ENCODE peak calls at places on chromosomes 4 and X, in nine cellular contexts. E is psoas muscle; F is WTC11; U is activated CD4-positive, alpha-beta T cell treated with anti-CD3 and anti-CD28 coated beads, Interleukin-2, amount 50 U/mL, for 24 hours; L is T-helper 9 cell; W is HFFc6; C is fibroblast of the aortic adventitia; M is ACHN; Q is GM20000. O is an unnamed sample.

GRCh38 chr4:7787681-7788141 is 151.9 kb downstream of the AFAP1 start:
- DNase-seq in E (no peak), F (no peak), U (no peak), L (no peak), W (no peak), C (no peak), M (no peak), Q (no peak), O (no peak)

GRCh38 chrX:109709129-109709631 is 23.9 kb downstream of the ACSL4 start:
- DNase-seq in E (no peak), F (no peak), U (no peak), L (no peak), W (peak; percentile 34), C (peak; percentile 54), M (no peak), Q (peak; percentile 18), O (peak; percentile 53)

GRCh38 chr4:68872442-68873217 is 56.8 kb downstream of the UGT2B10 start:
- DNase-seq in E (no peak), F (no peak), U (no peak), L (no peak), W (no peak), C (peak; percentile 18), M (no peak), Q (no peak), O (no peak)

GRCh38 chr4:146329042-146329716 is 114.8 kb downstream of the REELD1 start:
- DNase-seq in E (no peak), F (no peak), U (no peak), L (no peak), W (peak; percentile 70), C (peak; percentile 84), M (peak; percentile 48), Q (no peak), O (no peak)

GRCh38 chrX:19030805-19031204 is 46.9 kb upstream of the PHKA2 start:
- DNase-seq in E (no peak), F (no peak), U (no peak), L (no peak), W (no peak), C (no peak), M (no peak), Q (no peak), O (no peak)

GRCh38 chr4:110624904-110625494 is 2.1 kb upstream of the PITX2 start:
- DNase-seq in E (no peak), F (no peak), U (no peak), L (no peak), W (no peak), C (no peak), M (no peak), Q (no peak), O (no peak)

GRCh38 chrX:11117751-11118150 is 6.6 kb downstream of the HCCS start:
- DNase-seq in E (no peak), F (no peak), U (no peak), L (no peak), W (no peak), C (no peak), M (no peak), Q (no peak), O (no peak)

GRCh38 chr4:72860766-72861165 is 208.8 kb downstream of the COX18 start:
- DNase-seq in E (no peak), F (no peak), U (no peak), L (no peak), W (no peak), C (peak; percentile 9), M (peak; percentile 5), Q (no peak), O (no peak)

GRCh38 chr4:8079031-8079885 is 79.4 kb downstream of the ABLIM2 start:
- DNase-seq in E (peak; percentile 16), F (no peak), U (no peak), L (no peak), W (no peak), C (peak; percentile 37), M (no peak), Q (no peak), O (no peak)

GRCh38 chrX:153370293-153371055 is 30.7 kb downstream of the PNMA6E start:
- DNase-seq in E (no peak), F (no peak), U (no peak), L (no peak), W (no peak), C (no peak), M (no peak), Q (no peak), O (no peak)

GRCh38 chrX:40132751-40133150 is 35.0 kb upstream of the BCOR start:
- DNase-seq in E (peak; percentile 73), F (no peak), U (no peak), L (no peak), W (peak; percentile 67), C (peak; percentile 91), M (peak; percentile 79), Q (no peak), O (no peak)